ENCODE peak calls at places on chromosomes 3 and 15, in seven cellular contexts. One of them, this sample, is unnamed.

GRCh38 chr3:16836505-16837237 is 48.1 kb upstream of the PLCL2 start:
- DNase-seq in natural killer cell: no peak
- DNase-seq in ovary: no peak
- DNase-seq in neural crest cell: no peak
- DNase-seq in HFF-Myc: no peak
- DNase-seq in mucosa of descending colon: no peak
- DNase-seq in fibroblast of mammary gland: no peak
- DNase-seq in this sample: no peak

GRCh38 chr3:9198805-9199386 is 50.5 kb downstream of the SRGAP3 start:
- DNase-seq in HFF-Myc: no peak
- DNase-seq in mucosa of descending colon: no peak
- DNase-seq in neural crest cell: no peak
- DNase-seq in ovary: no peak
- DNase-seq in fibroblast of mammary gland: no peak
- DNase-seq in natural killer cell: no peak
- DNase-seq in this sample: no peak

GRCh38 chr15:65920121-65920520 is 50.8 kb downstream of the RAB11A start:
- DNase-seq in neural crest cell: no peak
- DNase-seq in mucosa of descending colon: no peak
- DNase-seq in HFF-Myc: no peak
- DNase-seq in natural killer cell: no peak
- DNase-seq in ovary: no peak
- DNase-seq in fibroblast of mammary gland: no peak
- DNase-seq in this sample: no peak

GRCh38 chr15:55196011-55196410 is 730 bp downstream of the RSL24D1 start:
- DNase-seq in neural crest cell: no peak
- DNase-seq in fibroblast of mammary gland: no peak
- DNase-seq in natural killer cell: no peak
- DNase-seq in ovary: no peak
- DNase-seq in HFF-Myc: no peak
- DNase-seq in mucosa of descending colon: no peak
- DNase-seq in this sample: no peak

GRCh38 chr15:74933573-74933972 is 4.3 kb downstream of the COX5A start:
- DNase-seq in mucosa of descending colon: peak; percentile 41
- DNase-seq in fibroblast of mammary gland: no peak
- DNase-seq in ovary: no peak
- DNase-seq in neural crest cell: no peak
- DNase-seq in HFF-Myc: no peak
- DNase-seq in natural killer cell: no peak
- DNase-seq in this sample: no peak

GRCh38 chr3:46466273-46466672 is 1.6 kb upstream of the LTF start:
- DNase-seq in mucosa of descending colon: no peak
- DNase-seq in fibroblast of mammary gland: no peak
- DNase-seq in HFF-Myc: no peak
- DNase-seq in natural killer cell: no peak
- DNase-seq in neural crest cell: no peak
- DNase-seq in ovary: no peak
- DNase-seq in this sample: no peak

GRCh38 chr15:100945006-100945405 is 25.8 kb downstream of the LRRK1 start:
- DNase-seq in natural killer cell: no peak
- DNase-seq in HFF-Myc: peak; percentile 73
- DNase-seq in neural crest cell: no peak
- DNase-seq in mucosa of descending colon: no peak
- DNase-seq in ovary: no peak
- DNase-seq in fibroblast of mammary gland: no peak
- DNase-seq in this sample: no peak

GRCh38 chr3:127688416-127689265 is 15.9 kb downstream of the ABTB1 start:
- DNase-seq in natural killer cell: no peak
- DNase-seq in neural crest cell: no peak
- DNase-seq in HFF-Myc: no peak
- DNase-seq in fibroblast of mammary gland: peak; percentile 21
- DNase-seq in ovary: peak; percentile 7
- DNase-seq in mucosa of descending colon: no peak
- DNase-seq in this sample: no peak

GRCh38 chr3:44058022-44058867 is 183.4 kb upstream of the TOPAZ1 start:
- DNase-seq in natural killer cell: no peak
- DNase-seq in mucosa of descending colon: no peak
- DNase-seq in fibroblast of mammary gland: peak; percentile 83
- DNase-seq in ovary: no peak
- DNase-seq in HFF-Myc: peak; percentile 22
- DNase-seq in neural crest cell: no peak
- DNase-seq in this sample: peak; percentile 68

GRCh38 chr3:194194051-194194756 is 58.3 kb downstream of the HES1 start:
- DNase-seq in fibroblast of mammary gland: no peak
- DNase-seq in ovary: no peak
- DNase-seq in neural crest cell: no peak
- DNase-seq in mucosa of descending colon: no peak
- DNase-seq in natural killer cell: no peak
- DNase-seq in HFF-Myc: no peak
- DNase-seq in this sample: no peak

GRCh38 chr3:108552267-108553159 is 36.7 kb downstream of the CIP2A start:
- DNase-seq in mucosa of descending colon: peak; percentile 57
- DNase-seq in fibroblast of mammary gland: peak; percentile 65
- DNase-seq in neural crest cell: no peak
- DNase-seq in natural killer cell: no peak
- DNase-seq in HFF-Myc: peak; percentile 15
- DNase-seq in ovary: no peak
- DNase-seq in this sample: peak; percentile 52

GRCh38 chr15:36798366-36798765 is 218.9 kb downstream of the CDIN1 start:
- DNase-seq in mucosa of descending colon: no peak
- DNase-seq in fibroblast of mammary gland: peak; percentile 58
- DNase-seq in neural crest cell: no peak
- DNase-seq in ovary: no peak
- DNase-seq in HFF-Myc: peak; percentile 6
- DNase-seq in natural killer cell: no peak
- DNase-seq in this sample: peak; percentile 78

GRCh38 chr3:72892081-72892763 is 4.4 kb downstream of the GXYLT2 start:
- DNase-seq in HFF-Myc: no peak
- DNase-seq in fibroblast of mammary gland: peak; percentile 98
- DNase-seq in mucosa of descending colon: peak; percentile 30
- DNase-seq in neural crest cell: no peak
- DNase-seq in natural killer cell: no peak
- DNase-seq in ovary: peak; percentile 53
- DNase-seq in this sample: peak; percentile 79

GRCh38 chr3:24137958-24138875 is 193.1 kb downstream of the NR1D2 start:
- DNase-seq in ovary: no peak
- DNase-seq in HFF-Myc: no peak
- DNase-seq in natural killer cell: no peak
- DNase-seq in neural crest cell: no peak
- DNase-seq in fibroblast of mammary gland: no peak
- DNase-seq in mucosa of descending colon: peak; percentile 24
- DNase-seq in this sample: no peak

GRCh38 chr3:60610441-60611112 is 640.7 kb downstream of the FHIT start:
- DNase-seq in HFF-Myc: no peak
- DNase-seq in fibroblast of mammary gland: peak; percentile 96
- DNase-seq in mucosa of descending colon: peak; percentile 50
- DNase-seq in neural crest cell: no peak
- DNase-seq in ovary: no peak
- DNase-seq in natural killer cell: no peak
- DNase-seq in this sample: peak; percentile 89

GRCh38 chr3:78879516-78879860 is 888.3 kb downstream of the ROBO1 start:
- DNase-seq in ovary: no peak
- DNase-seq in HFF-Myc: no peak
- DNase-seq in neural crest cell: no peak
- DNase-seq in mucosa of descending colon: no peak
- DNase-seq in natural killer cell: no peak
- DNase-seq in fibroblast of mammary gland: no peak
- DNase-seq in this sample: no peak

GRCh38 chr3:115832265-115832664 is 209.0 kb downstream of the GAP43 start:
- DNase-seq in ovary: no peak
- DNase-seq in fibroblast of mammary gland: no peak
- DNase-seq in natural killer cell: no peak
- DNase-seq in HFF-Myc: no peak
- DNase-seq in neural crest cell: no peak
- DNase-seq in mucosa of descending colon: no peak
- DNase-seq in this sample: no peak

GRCh38 chr3:58271901-58272501 is 34.0 kb upstream of the RPP14 start:
- DNase-seq in fibroblast of mammary gland: peak; percentile 93
- DNase-seq in HFF-Myc: peak; percentile 73
- DNase-seq in natural killer cell: no peak
- DNase-seq in ovary: no peak
- DNase-seq in mucosa of descending colon: no peak
- DNase-seq in neural crest cell: no peak
- DNase-seq in this sample: peak; percentile 85

GRCh38 chr15:83815506-83815905 is 161.6 kb downstream of the ADAMTSL3 start:
- DNase-seq in HFF-Myc: no peak
- DNase-seq in mucosa of descending colon: no peak
- DNase-seq in ovary: no peak
- DNase-seq in neural crest cell: no peak
- DNase-seq in natural killer cell: no peak
- DNase-seq in fibroblast of mammary gland: no peak
- DNase-seq in this sample: no peak

GRCh38 chr15:89132611-89133242 is 44.5 kb downstream of the ABHD2 start:
- DNase-seq in mucosa of descending colon: no peak
- DNase-seq in fibroblast of mammary gland: no peak
- DNase-seq in ovary: no peak
- DNase-seq in HFF-Myc: no peak
- DNase-seq in neural crest cell: no peak
- DNase-seq in natural killer cell: peak; percentile 42
- DNase-seq in this sample: no peak

GRCh38 chr3:65526656-65527055 is 512.1 kb downstream of the MAGI1 start:
- DNase-seq in neural crest cell: no peak
- DNase-seq in mucosa of descending colon: no peak
- DNase-seq in natural killer cell: no peak
- DNase-seq in ovary: no peak
- DNase-seq in HFF-Myc: no peak
- DNase-seq in fibroblast of mammary gland: no peak
- DNase-seq in this sample: no peak

GRCh38 chr3:169348981-169349942 is 314.2 kb downstream of the MECOM start:
- DNase-seq in ovary: no peak
- DNase-seq in mucosa of descending colon: no peak
- DNase-seq in HFF-Myc: no peak
- DNase-seq in neural crest cell: no peak
- DNase-seq in fibroblast of mammary gland: peak; percentile 13
- DNase-seq in natural killer cell: no peak
- DNase-seq in this sample: no peak

GRCh38 chr15:48798319-48798718 is 12.6 kb downstream of the CEP152 start:
- DNase-seq in natural killer cell: no peak
- DNase-seq in ovary: no peak
- DNase-seq in mucosa of descending colon: no peak
- DNase-seq in fibroblast of mammary gland: no peak
- DNase-seq in HFF-Myc: no peak
- DNase-seq in neural crest cell: no peak
- DNase-seq in this sample: no peak

GRCh38 chr3:149547954-149548728 is 73.6 kb downstream of the TM4SF4 start:
- DNase-seq in natural killer cell: no peak
- DNase-seq in neural crest cell: no peak
- DNase-seq in HFF-Myc: no peak
- DNase-seq in fibroblast of mammary gland: peak; percentile 88
- DNase-seq in mucosa of descending colon: peak; percentile 19
- DNase-seq in ovary: peak; percentile 56
- DNase-seq in this sample: peak; percentile 74

GRCh38 chr3:98022978-98023820 is 11.9 kb downstream of the GABRR3 start:
- DNase-seq in neural crest cell: peak; percentile 98
- DNase-seq in natural killer cell: peak; percentile 86
- DNase-seq in mucosa of descending colon: peak; percentile 97
- DNase-seq in fibroblast of mammary gland: peak; percentile 76
- DNase-seq in HFF-Myc: peak; percentile 39
- DNase-seq in ovary: peak; percentile 92
- DNase-seq in this sample: peak; percentile 64

GRCh38 chr3:23489338-23490158 is 286.4 kb downstream of the UBE2E2 start:
- DNase-seq in ovary: no peak
- DNase-seq in natural killer cell: no peak
- DNase-seq in HFF-Myc: no peak
- DNase-seq in mucosa of descending colon: no peak
- DNase-seq in neural crest cell: no peak
- DNase-seq in fibroblast of mammary gland: peak; percentile 40
- DNase-seq in this sample: peak; percentile 4

GRCh38 chr3:155491696-155492095 is 198.2 kb upstream of the STRIT1 start:
- DNase-seq in natural killer cell: no peak
- DNase-seq in HFF-Myc: no peak
- DNase-seq in mucosa of descending colon: no peak
- DNase-seq in neural crest cell: no peak
- DNase-seq in fibroblast of mammary gland: no peak
- DNase-seq in ovary: no peak
- DNase-seq in this sample: no peak
- TF ChIP-seq CTCF in natural killer cell: no peak
- TF ChIP-seq CTCF in HFF-Myc: peak; percentile 14
- TF ChIP-seq CTCF in mucosa of descending colon: no peak
- TF ChIP-seq CTCF in neural crest cell: peak; percentile 36
- TF ChIP-seq CTCF in fibroblast of mammary gland: peak; percentile 2
- TF ChIP-seq CTCF in ovary: no peak
- TF ChIP-seq CTCF in this sample: peak; percentile 55

GRCh38 chr3:13879946-13880810 is at the start of gene WNT7A:
- DNase-seq in mucosa of descending colon: peak; percentile 10
- DNase-seq in ovary: no peak
- DNase-seq in HFF-Myc: no peak
- DNase-seq in fibroblast of mammary gland: no peak
- DNase-seq in neural crest cell: peak; percentile 70
- DNase-seq in natural killer cell: no peak
- DNase-seq in this sample: no peak
- TF ChIP-seq CTCF in mucosa of descending colon: no peak
- TF ChIP-seq CTCF in ovary: no peak
- TF ChIP-seq CTCF in HFF-Myc: peak; percentile 63
- TF ChIP-seq CTCF in fibroblast of mammary gland: no peak
- TF ChIP-seq CTCF in neural crest cell: peak; percentile 91
- TF ChIP-seq CTCF in natural killer cell: peak; percentile 19
- TF ChIP-seq CTCF in this sample: peak; percentile 67

GRCh38 chr15:60473135-60473534 is 5.8 kb downstream of the ICE2 start:
- DNase-seq in natural killer cell: no peak
- DNase-seq in HFF-Myc: no peak
- DNase-seq in mucosa of descending colon: no peak
- DNase-seq in ovary: no peak
- DNase-seq in fibroblast of mammary gland: no peak
- DNase-seq in neural crest cell: no peak
- DNase-seq in this sample: no peak
- TF ChIP-seq CTCF in natural killer cell: no peak
- TF ChIP-seq CTCF in HFF-Myc: no peak
- TF ChIP-seq CTCF in mucosa of descending colon: no peak
- TF ChIP-seq CTCF in ovary: no peak
- TF ChIP-seq CTCF in fibroblast of mammary gland: no peak
- TF ChIP-seq CTCF in neural crest cell: no peak
- TF ChIP-seq CTCF in this sample: no peak

GRCh38 chr3:121988146-121988545 is 33.9 kb downstream of the ILDR1 start:
- DNase-seq in ovary: no peak
- DNase-seq in neural crest cell: no peak
- DNase-seq in HFF-Myc: no peak
- DNase-seq in fibroblast of mammary gland: peak; percentile 9
- DNase-seq in mucosa of descending colon: no peak
- DNase-seq in natural killer cell: no peak
- DNase-seq in this sample: no peak

GRCh38 chr3:121995190-121996137 is 26.6 kb downstream of the ILDR1 start:
- DNase-seq in neural crest cell: peak; percentile 4
- DNase-seq in mucosa of descending colon: peak; percentile 84
- DNase-seq in ovary: no peak
- DNase-seq in HFF-Myc: peak; percentile 56
- DNase-seq in fibroblast of mammary gland: peak; percentile 75
- DNase-seq in natural killer cell: no peak
- DNase-seq in this sample: peak; percentile 57

GRCh38 chr3:121985841-121986240 is 36.2 kb downstream of the ILDR1 start:
- DNase-seq in fibroblast of mammary gland: no peak
- DNase-seq in neural crest cell: no peak
- DNase-seq in HFF-Myc: no peak
- DNase-seq in mucosa of descending colon: no peak
- DNase-seq in natural killer cell: no peak
- DNase-seq in ovary: no peak
- DNase-seq in this sample: no peak

GRCh38 chr3:121992601-121993560 is 29.2 kb downstream of the ILDR1 start:
- DNase-seq in HFF-Myc: no peak
- DNase-seq in fibroblast of mammary gland: no peak
- DNase-seq in neural crest cell: no peak
- DNase-seq in mucosa of descending colon: peak; percentile 9
- DNase-seq in ovary: no peak
- DNase-seq in natural killer cell: no peak
- DNase-seq in this sample: no peak

GRCh38 chr3:121989943-121990342 is 32.1 kb downstream of the ILDR1 start:
- DNase-seq in HFF-Myc: no peak
- DNase-seq in fibroblast of mammary gland: no peak
- DNase-seq in neural crest cell: no peak
- DNase-seq in natural killer cell: no peak
- DNase-seq in ovary: no peak
- DNase-seq in mucosa of descending colon: peak; percentile 13
- DNase-seq in this sample: peak; percentile 17
- TF ChIP-seq CTCF in HFF-Myc: no peak
- TF ChIP-seq CTCF in fibroblast of mammary gland: no peak
- TF ChIP-seq CTCF in neural crest cell: no peak
- TF ChIP-seq CTCF in natural killer cell: no peak
- TF ChIP-seq CTCF in ovary: no peak
- TF ChIP-seq CTCF in mucosa of descending colon: no peak
- TF ChIP-seq CTCF in this sample: peak; percentile 16